ENCODE peak calls at places on chromosomes 7 and 10, in four cellular contexts. K is iris pigment epithelial cell; X is immature natural killer cell; J is activated CD4-positive, alpha-beta T cell treated with anti-CD3 and anti-CD28 coated beads, Interleukin-2, amount 50 U/mL, for 48 hours. R is an unnamed sample.

GRCh38 chr7:128829391-128830166 is 627 bp upstream of the FLNC start:
- DNase-seq in J (no peak), X (no peak), K (peak), R (no peak)

GRCh38 chr10:3179174-3179573 is 6.6 kb upstream of the PITRM1 start:
- DNase-seq in K (peak), J (no peak), X (no peak), R (no peak)

GRCh38 chr7:139620676-139621344 is 97.3 kb downstream of the CLEC2L start:
- DNase-seq in K (peak), X (peak), J (peak), R (peak)

GRCh38 chr7:107387077-107387476 is 82.8 kb upstream of the GPR22 start:
- DNase-seq in J (no peak), X (no peak), K (peak), R (no peak)

GRCh38 chr7:120272261-120272895 is 597 bp upstream of the KCND2 start:
- DNase-seq in J (no peak), X (no peak), K (peak), R (no peak)

GRCh38 chr7:42091461-42092229 is 145.4 kb downstream of the GLI3 start:
- DNase-seq in X (no peak), J (no peak), K (peak), R (no peak)

GRCh38 chr7:131633342-131633843 is 77.0 kb upstream of the PODXL start:
- DNase-seq in J (no peak), K (peak), X (no peak), R (no peak)

GRCh38 chr10:97169911-97170693 is 15.7 kb downstream of the SLIT1 start:
- DNase-seq in K (no peak), X (no peak), J (no peak), R (no peak)

GRCh38 chr10:29426420-29426819 is 137.6 kb downstream of the LYZL1 start:
- DNase-seq in X (no peak), K (peak), J (no peak), R (no peak)

GRCh38 chr7:29342761-29343160 is 148.2 kb downstream of the CHN2 start:
- DNase-seq in K (no peak), J (no peak), X (no peak), R (no peak)

GRCh38 chr7:98754041-98754479 is 115.8 kb downstream of the TMEM130 start:
- DNase-seq in K (no peak), J (no peak), X (no peak), R (no peak)

GRCh38 chr7:99469381-99470065 is 3.2 kb upstream of the ZNF789 start:
- DNase-seq in J (no peak), X (no peak), K (peak), R (no peak)

GRCh38 chr7:48938539-48938938 is 14.2 kb downstream of the CDC14C start:
- DNase-seq in J (no peak), X (no peak), K (peak), R (no peak)

GRCh38 chr7:2510909-2511768 is 8.4 kb upstream of the LFNG start:
- DNase-seq in K (no peak), X (peak), J (peak), R (peak)

GRCh38 chr7:102464577-102465280 is at the start of the genes ALKBH4 and LRWD1:
- DNase-seq in K (peak), J (peak), X (peak), R (peak)

GRCh38 chr7:33904680-33905388 is 505 bp upstream of the BMPER start:
- DNase-seq in K (peak), J (peak), X (peak), R (peak)

R was measured in stimulated activated naive B cell treated with anti-CD40 and anti-IgM and Interleukin-4, amounts not matched to agents 10 μg/mL and 1 μg/mL and 100 μg/mL, for 72 hours.